ENCODE peak calls at places on chromosomes 12 and 14, in seven cellular contexts. S is uterus, W is fibroblast of mammary gland, N is activated B cell treated with CpG ODN at 0.5 μM for 24 hours, M is thyroid gland, C is GM20000, A is progenitor cell of endocrine pancreas. F is an unnamed sample.

GRCh38 chr12:131413006-131413405 is 297.9 kb upstream of the SFSWAP start:
- DNase-seq in S (no peak), W (no peak), N (no peak), M (no peak), C (no peak), A (no peak), F (no peak)

GRCh38 chr14:102187044-102187443 is 47.3 kb downstream of the WDR20 start:
- DNase-seq in S (peak), W (peak), N (no peak), M (peak), C (no peak), A (no peak), F (no peak)

GRCh38 chr12:122086641-122087285 is 8.2 kb downstream of the MLXIP start:
- DNase-seq in S (no peak), W (no peak), N (no peak), M (no peak), C (no peak), A (no peak), F (no peak)

GRCh38 chr12:26701604-26702215 is 131.3 kb downstream of the ITPR2 start:
- DNase-seq in S (no peak), W (peak), N (no peak), M (no peak), C (no peak), A (no peak), F (no peak)

GRCh38 chr14:61578745-61579144 is 116.6 kb upstream of the HIF1A start:
- DNase-seq in S (no peak), W (no peak), N (no peak), M (no peak), C (no peak), A (no peak), F (no peak)

GRCh38 chr12:125121095-125121494 is 55.9 kb downstream of the AACS start:
- DNase-seq in S (no peak), W (no peak), N (no peak), M (no peak), C (no peak), A (no peak), F (no peak)

GRCh38 chr14:100526632-100527031 is 60.6 kb downstream of the BEGAIN start:
- DNase-seq in S (no peak), W (no peak), N (no peak), M (no peak), C (peak), A (no peak), F (no peak)

GRCh38 chr12:55142896-55143870 is 17.0 kb downstream of the OR9K2 start:
- DNase-seq in S (no peak), W (peak), N (no peak), M (peak), C (peak), A (peak), F (peak)

GRCh38 chr14:22107734-22108133 is 434.1 kb upstream of the OR4E1 start:
- DNase-seq in S (no peak), W (no peak), N (no peak), M (no peak), C (no peak), A (no peak), F (no peak)

GRCh38 chr12:93762059-93762719 is 85.0 kb downstream of the CRADD start:
- DNase-seq in S (no peak), W (peak), N (no peak), M (no peak), C (no peak), A (no peak), F (no peak)

GRCh38 chr12:88698471-88698870 is 118.2 kb upstream of the KITLG start:
- DNase-seq in S (no peak), W (no peak), N (no peak), M (no peak), C (no peak), A (no peak), F (no peak)

GRCh38 chr14:88321692-88322504 is 1.2 kb downstream of the KCNK10 start:
- DNase-seq in S (no peak), W (no peak), N (no peak), M (no peak), C (no peak), A (no peak), F (no peak)

GRCh38 chr12:49956663-49957569 is 4.8 kb upstream of the AQP5 start:
- DNase-seq in S (no peak), W (no peak), N (no peak), M (peak), C (no peak), A (no peak), F (no peak)

GRCh38 chr12:132437252-132438138 is 52.5 kb upstream of the FBRSL1 start:
- DNase-seq in S (no peak), W (no peak), N (no peak), M (no peak), C (no peak), A (no peak), F (no peak)

GRCh38 chr14:71918955-71919354 is 13.3 kb upstream of the RGS6 start:
- DNase-seq in S (no peak), W (no peak), N (no peak), M (no peak), C (no peak), A (no peak), F (no peak)

GRCh38 chr12:93751864-93752610 is 74.9 kb downstream of the CRADD start:
- DNase-seq in S (no peak), W (peak), N (no peak), M (no peak), C (no peak), A (no peak), F (no peak)

GRCh38 chr14:70857499-70857895 is 48.2 kb upstream of the MAP3K9 start:
- DNase-seq in S (no peak), W (peak), N (no peak), M (no peak), C (no peak), A (no peak), F (no peak)

GRCh38 chr14:42316746-42317145 is 710.1 kb downstream of the LRFN5 start:
- DNase-seq in S (no peak), W (no peak), N (no peak), M (no peak), C (no peak), A (no peak), F (no peak)

GRCh38 chr12:56221233-56221756 is 427 bp downstream of the RNF41 start:
- DNase-seq in S (peak), W (peak), N (no peak), M (peak), C (no peak), A (no peak), F (peak)

GRCh38 chr14:94970937-94971730 is 186.2 kb downstream of the DICER1 start:
- DNase-seq in S (peak), W (peak), N (no peak), M (no peak), C (no peak), A (no peak), F (no peak)

GRCh38 chr12:124311292-124312109 is 16.6 kb downstream of the RFLNA start:
- DNase-seq in S (no peak), W (no peak), N (no peak), M (no peak), C (no peak), A (no peak), F (no peak)

GRCh38 chr14:105498430-105499255 is 7.6 kb downstream of the TEDC1 start:
- DNase-seq in S (no peak), W (no peak), N (no peak), M (no peak), C (no peak), A (no peak), F (no peak)

GRCh38 chr14:61925043-61925442 is 162.8 kb downstream of the SNAPC1 start:
- DNase-seq in S (no peak), W (no peak), N (no peak), M (peak), C (peak), A (no peak), F (peak)

GRCh38 chr12:123029550-123029949 is 49.1 kb downstream of the ARL6IP4 start:
- DNase-seq in S (no peak), W (no peak), N (no peak), M (no peak), C (no peak), A (no peak), F (no peak)

GRCh38 chr12:5571115-5571514 is 139.2 kb downstream of the NTF3 start:
- DNase-seq in S (no peak), W (no peak), N (no peak), M (no peak), C (no peak), A (no peak), F (no peak)

GRCh38 chr14:22168092-22168955 is 420.7 kb downstream of the DAD1 start:
- DNase-seq in S (no peak), W (peak), N (no peak), M (no peak), C (no peak), A (no peak), F (no peak)

GRCh38 chr12:29320295-29321090 is 60.5 kb downstream of the ERGIC2 start:
- DNase-seq in S (no peak), W (peak), N (no peak), M (no peak), C (no peak), A (no peak), F (no peak)

GRCh38 chr12:124111006-124111405 is 138.0 kb downstream of the ZNF664 start:
- DNase-seq in S (no peak), W (no peak), N (no peak), M (no peak), C (no peak), A (no peak), F (no peak)

GRCh38 chr14:58772061-58772604 is 134.4 kb downstream of the DACT1 start:
- DNase-seq in S (no peak), W (no peak), N (no peak), M (no peak), C (no peak), A (no peak), F (no peak)

GRCh38 chr12:132406498-132407461 is 77.4 kb upstream of the GALNT9 start:
- DNase-seq in S (no peak), W (no peak), N (no peak), M (no peak), C (no peak), A (no peak), F (no peak)

GRCh38 chr14:55382483-55382882 is 29.1 kb downstream of the ATG14 start:
- DNase-seq in S (no peak), W (no peak), N (no peak), M (no peak), C (no peak), A (no peak), F (no peak)

GRCh38 chr12:122094735-122095561 is 16.4 kb downstream of the MLXIP start:
- DNase-seq in S (no peak), W (peak), N (no peak), M (no peak), C (no peak), A (no peak), F (no peak)

GRCh38 chr14:47103781-47104180 is 452.2 kb upstream of the RPL10L start:
- DNase-seq in S (no peak), W (no peak), N (no peak), M (no peak), C (no peak), A (no peak), F (no peak)

GRCh38 chr12:1918081-1918874 is at the start of gene CACNA2D4:
- DNase-seq in S (no peak), W (no peak), N (no peak), M (no peak), C (peak), A (no peak), F (no peak)

GRCh38 chr12:21475552-21475951 is 25.9 kb downstream of the RECQL start:
- DNase-seq in S (no peak), W (no peak), N (no peak), M (no peak), C (no peak), A (no peak), F (no peak)

GRCh38 chr12:47602949-47603558 is 102.8 kb downstream of the RPAP3 start:
- DNase-seq in S (no peak), W (no peak), N (no peak), M (no peak), C (no peak), A (no peak), F (no peak)

GRCh38 chr14:52873694-52874093 is 77.2 kb downstream of the FERMT2 start:
- DNase-seq in S (peak), W (peak), N (no peak), M (no peak), C (no peak), A (no peak), F (no peak)

GRCh38 chr14:32622742-32623141 is 293.6 kb downstream of the AKAP6 start:
- DNase-seq in S (no peak), W (no peak), N (no peak), M (no peak), C (no peak), A (no peak), F (no peak)

GRCh38 chr14:73771848-73772705 is 57.9 kb upstream of the PNMA1 start:
- DNase-seq in S (peak), W (peak), N (peak), M (peak), C (peak), A (no peak), F (no peak)

GRCh38 chr12:12349711-12350665 is at the start of gene MANSC1:
- DNase-seq in S (peak), W (peak), N (peak), M (peak), C (peak), A (peak), F (peak)
- TF ChIP-seq CTCF in S (no peak), W (no peak), N (no peak), M (peak), C (peak), A (peak), F (peak)

GRCh38 chr14:92783813-92784431 is 10.2 kb upstream of the GOLGA5 start:
- DNase-seq in S (peak), W (peak), N (no peak), M (no peak), C (peak), A (no peak), F (peak)
- TF ChIP-seq CTCF in S (peak), W (peak), N (peak), M (peak), C (peak), A (peak), F (peak)

GRCh38 chr12:7970475-7971252 is 34.7 kb upstream of the SLC2A3 start:
- DNase-seq in S (peak), W (peak), N (peak), M (peak), C (peak), A (peak), F (peak)
- TF ChIP-seq CTCF in S (no peak), W (no peak), N (no peak), M (no peak), C (no peak), A (no peak), F (no peak)

GRCh38 chr14:93114068-93114710 is 1.5 kb downstream of the ITPK1 start:
- DNase-seq in S (no peak), W (no peak), N (no peak), M (no peak), C (no peak), A (no peak), F (no peak)

GRCh38 chr14:93116676-93117200 is 1.0 kb upstream of the ITPK1 start:
- DNase-seq in S (no peak), W (peak), N (no peak), M (no peak), C (no peak), A (no peak), F (no peak)

GRCh38 chr14:93115069-93115919 is 431 bp downstream of the ITPK1 start:
- DNase-seq in S (peak), W (peak), N (peak), M (peak), C (peak), A (peak), F (peak)

GRCh38 chr14:93114713-93115068 is 1.0 kb downstream of the ITPK1 start:
- DNase-seq in S (peak), W (no peak), N (no peak), M (peak), C (no peak), A (peak), F (peak)

GRCh38 chr14:93115920-93116675 is at the start of gene ITPK1:
- DNase-seq in S (peak), W (peak), N (peak), M (peak), C (peak), A (peak), F (peak)
- TF ChIP-seq CTCF in S (no peak), W (no peak), N (no peak), M (peak), C (peak), A (peak), F (peak)

DNA sequence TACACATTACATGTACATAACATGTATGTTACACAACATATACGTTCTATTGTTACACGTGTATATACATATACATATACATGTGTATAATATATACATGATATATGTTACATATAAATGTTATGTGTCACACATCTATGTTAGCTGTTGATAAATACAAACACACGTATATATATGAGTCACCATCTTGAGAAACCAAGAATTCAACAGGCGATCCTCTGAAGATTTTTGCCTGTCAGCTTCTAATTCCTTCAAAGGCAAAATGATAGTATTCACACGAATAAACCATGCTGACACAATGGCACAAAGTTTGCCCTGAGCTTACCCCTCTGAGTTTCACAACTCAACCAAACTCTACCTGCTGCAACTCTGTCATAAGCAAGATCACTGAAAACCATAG is 30.2 kb upstream of the TESC start:
- DNase-seq in S (no peak), W (no peak), N (no peak), M (no peak), C (no peak), A (no peak), F (no peak)
- TF ChIP-seq CTCF in S (no peak), W (no peak), N (no peak), M (no peak), C (no peak), A (no peak), F (no peak)

DNA sequence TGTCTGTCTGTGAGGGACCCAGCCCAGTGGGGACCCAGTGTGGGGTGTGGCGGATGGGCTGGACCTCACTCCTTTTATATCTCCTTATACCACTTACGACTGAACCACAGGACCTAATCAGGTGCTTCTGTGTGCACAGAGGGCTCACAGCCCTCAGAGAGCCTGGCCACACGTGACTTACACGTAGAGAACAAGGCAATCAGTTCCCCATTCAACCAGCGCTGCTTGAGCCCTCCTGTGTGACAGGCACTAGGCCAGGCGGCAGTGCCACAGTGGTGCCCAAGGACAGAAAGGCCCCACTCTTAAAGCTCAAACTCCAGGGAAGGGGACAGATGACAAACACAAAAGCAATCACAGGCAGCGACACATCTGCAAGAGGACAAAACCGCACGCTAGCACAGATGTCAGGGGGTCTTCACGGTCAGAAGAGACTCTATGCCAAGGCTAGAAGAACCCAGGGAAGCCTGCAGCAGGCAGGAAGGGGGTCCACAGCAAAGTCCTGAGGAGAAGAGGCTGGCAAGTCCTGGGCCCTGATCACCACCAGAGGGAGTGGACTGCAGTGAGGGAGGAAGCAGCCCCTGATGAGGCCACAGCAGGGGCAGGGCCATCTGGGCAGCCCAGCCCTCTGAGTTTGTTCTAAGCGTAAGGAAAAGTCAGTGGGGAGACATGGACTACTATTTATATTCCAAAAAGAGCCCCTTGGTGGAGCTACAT is 39.3 kb downstream of the SETD3 start:
- DNase-seq in S (no peak), W (peak), N (no peak), M (no peak), C (no peak), A (no peak), F (peak)
- TF ChIP-seq CTCF in S (no peak), W (peak), N (no peak), M (no peak), C (no peak), A (peak), F (peak)